ENCODE peak calls at places on chromosomes 2 and 18, in eight cellular contexts. One of them, this sample, is unnamed.

GRCh38 chr2:51597086-51597485 is 565.2 kb upstream of the NRXN1 start:
- DNase-seq in epithelial cell of esophagus: no peak
- DNase-seq in right atrium auricular region: no peak
- DNase-seq in cardiac fibroblast: no peak
- DNase-seq in pancreas: no peak
- DNase-seq in lower lobe of right lung: no peak
- DNase-seq in astrocyte of the spinal cord: no peak
- DNase-seq in uterus: no peak
- DNase-seq in this sample: no peak

GRCh38 chr2:36812196-36812595 is 115.7 kb downstream of the VIT start:
- DNase-seq in right atrium auricular region: no peak
- DNase-seq in astrocyte of the spinal cord: no peak
- DNase-seq in cardiac fibroblast: no peak
- DNase-seq in pancreas: no peak
- DNase-seq in epithelial cell of esophagus: no peak
- DNase-seq in uterus: no peak
- DNase-seq in lower lobe of right lung: no peak
- DNase-seq in this sample: no peak

GRCh38 chr2:133839677-133840076 is 271.4 kb upstream of the NCKAP5 start:
- DNase-seq in astrocyte of the spinal cord: no peak
- DNase-seq in cardiac fibroblast: no peak
- DNase-seq in epithelial cell of esophagus: no peak
- DNase-seq in uterus: no peak
- DNase-seq in right atrium auricular region: no peak
- DNase-seq in pancreas: no peak
- DNase-seq in lower lobe of right lung: no peak
- DNase-seq in this sample: no peak

GRCh38 chr2:217777906-217778305 is 224.9 kb downstream of the TNS1 start:
- DNase-seq in right atrium auricular region: no peak
- DNase-seq in pancreas: no peak
- DNase-seq in astrocyte of the spinal cord: no peak
- DNase-seq in lower lobe of right lung: no peak
- DNase-seq in epithelial cell of esophagus: no peak
- DNase-seq in uterus: no peak
- DNase-seq in cardiac fibroblast: no peak
- DNase-seq in this sample: no peak

GRCh38 chr2:232480201-232481190 is 7.1 kb downstream of the ECEL1 start:
- DNase-seq in astrocyte of the spinal cord: no peak
- DNase-seq in epithelial cell of esophagus: no peak
- DNase-seq in right atrium auricular region: no peak
- DNase-seq in uterus: no peak
- DNase-seq in pancreas: peak
- DNase-seq in cardiac fibroblast: no peak
- DNase-seq in lower lobe of right lung: peak
- DNase-seq in this sample: no peak

GRCh38 chr2:31317387-31317786 is 83.4 kb downstream of the EHD3 start:
- DNase-seq in epithelial cell of esophagus: no peak
- DNase-seq in right atrium auricular region: no peak
- DNase-seq in astrocyte of the spinal cord: no peak
- DNase-seq in uterus: no peak
- DNase-seq in lower lobe of right lung: no peak
- DNase-seq in cardiac fibroblast: no peak
- DNase-seq in pancreas: no peak
- DNase-seq in this sample: no peak

GRCh38 chr2:236176417-236176816 is 8.2 kb upstream of the GBX2 start:
- DNase-seq in lower lobe of right lung: no peak
- DNase-seq in uterus: no peak
- DNase-seq in epithelial cell of esophagus: peak
- DNase-seq in cardiac fibroblast: peak
- DNase-seq in astrocyte of the spinal cord: no peak
- DNase-seq in pancreas: no peak
- DNase-seq in right atrium auricular region: no peak
- DNase-seq in this sample: no peak

GRCh38 chr2:209253544-209253943 is 170.3 kb upstream of the MAP2 start:
- DNase-seq in epithelial cell of esophagus: no peak
- DNase-seq in right atrium auricular region: no peak
- DNase-seq in astrocyte of the spinal cord: no peak
- DNase-seq in cardiac fibroblast: no peak
- DNase-seq in uterus: no peak
- DNase-seq in pancreas: no peak
- DNase-seq in lower lobe of right lung: no peak
- DNase-seq in this sample: no peak

GRCh38 chr2:233143700-233144331 is 83.7 kb downstream of the INPP5D start:
- DNase-seq in pancreas: no peak
- DNase-seq in astrocyte of the spinal cord: no peak
- DNase-seq in uterus: no peak
- DNase-seq in epithelial cell of esophagus: no peak
- DNase-seq in lower lobe of right lung: no peak
- DNase-seq in right atrium auricular region: no peak
- DNase-seq in cardiac fibroblast: no peak
- DNase-seq in this sample: no peak

GRCh38 chr2:74559912-74560311 is 5.4 kb downstream of the DOK1 start:
- DNase-seq in cardiac fibroblast: no peak
- DNase-seq in lower lobe of right lung: no peak
- DNase-seq in astrocyte of the spinal cord: no peak
- DNase-seq in pancreas: no peak
- DNase-seq in uterus: no peak
- DNase-seq in right atrium auricular region: no peak
- DNase-seq in epithelial cell of esophagus: no peak
- DNase-seq in this sample: no peak

GRCh38 chr2:62291052-62291451 is 95.1 kb downstream of the B3GNT2 start:
- DNase-seq in pancreas: no peak
- DNase-seq in astrocyte of the spinal cord: no peak
- DNase-seq in cardiac fibroblast: no peak
- DNase-seq in epithelial cell of esophagus: no peak
- DNase-seq in right atrium auricular region: no peak
- DNase-seq in lower lobe of right lung: no peak
- DNase-seq in uterus: no peak
- DNase-seq in this sample: no peak

GRCh38 chr2:18001671-18002070 is 123.2 kb downstream of the KCNS3 start:
- DNase-seq in right atrium auricular region: no peak
- DNase-seq in epithelial cell of esophagus: no peak
- DNase-seq in pancreas: no peak
- DNase-seq in cardiac fibroblast: no peak
- DNase-seq in astrocyte of the spinal cord: no peak
- DNase-seq in lower lobe of right lung: no peak
- DNase-seq in uterus: no peak
- DNase-seq in this sample: no peak

GRCh38 chr2:23146011-23146410 is 239.0 kb upstream of the KLHL29 start:
- DNase-seq in epithelial cell of esophagus: no peak
- DNase-seq in cardiac fibroblast: no peak
- DNase-seq in lower lobe of right lung: no peak
- DNase-seq in pancreas: no peak
- DNase-seq in right atrium auricular region: no peak
- DNase-seq in astrocyte of the spinal cord: no peak
- DNase-seq in uterus: no peak
- DNase-seq in this sample: no peak

GRCh38 chr2:62030902-62031301 is 125.4 kb downstream of the COMMD1 start:
- DNase-seq in astrocyte of the spinal cord: no peak
- DNase-seq in uterus: no peak
- DNase-seq in epithelial cell of esophagus: no peak
- DNase-seq in pancreas: no peak
- DNase-seq in lower lobe of right lung: no peak
- DNase-seq in cardiac fibroblast: no peak
- DNase-seq in right atrium auricular region: no peak
- DNase-seq in this sample: no peak

GRCh38 chr2:226213717-226214116 is 585.9 kb downstream of the IRS1 start:
- DNase-seq in astrocyte of the spinal cord: peak
- DNase-seq in right atrium auricular region: no peak
- DNase-seq in epithelial cell of esophagus: peak
- DNase-seq in cardiac fibroblast: peak
- DNase-seq in lower lobe of right lung: no peak
- DNase-seq in uterus: no peak
- DNase-seq in pancreas: no peak
- DNase-seq in this sample: no peak

GRCh38 chr2:218427741-218428140 is 8.8 kb downstream of the VIL1 start:
- DNase-seq in pancreas: no peak
- DNase-seq in astrocyte of the spinal cord: no peak
- DNase-seq in cardiac fibroblast: no peak
- DNase-seq in lower lobe of right lung: peak
- DNase-seq in epithelial cell of esophagus: no peak
- DNase-seq in right atrium auricular region: no peak
- DNase-seq in uterus: no peak
- DNase-seq in this sample: no peak

GRCh38 chr18:56258178-56258577 is 380.2 kb downstream of the TXNL1 start:
- DNase-seq in lower lobe of right lung: no peak
- DNase-seq in pancreas: no peak
- DNase-seq in cardiac fibroblast: peak
- DNase-seq in right atrium auricular region: no peak
- DNase-seq in uterus: no peak
- DNase-seq in epithelial cell of esophagus: no peak
- DNase-seq in astrocyte of the spinal cord: no peak
- DNase-seq in this sample: no peak

GRCh38 chr2:42928692-42929576 is 136.6 kb upstream of the HAAO start:
- DNase-seq in lower lobe of right lung: no peak
- DNase-seq in pancreas: no peak
- DNase-seq in cardiac fibroblast: peak
- DNase-seq in epithelial cell of esophagus: peak
- DNase-seq in right atrium auricular region: no peak
- DNase-seq in astrocyte of the spinal cord: no peak
- DNase-seq in uterus: no peak
- DNase-seq in this sample: no peak
- TF ChIP-seq CTCF in lower lobe of right lung: peak
- TF ChIP-seq CTCF in pancreas: no peak
- TF ChIP-seq CTCF in cardiac fibroblast: peak
- TF ChIP-seq CTCF in epithelial cell of esophagus: peak
- TF ChIP-seq CTCF in right atrium auricular region: peak
- TF ChIP-seq CTCF in astrocyte of the spinal cord: peak
- TF ChIP-seq CTCF in uterus: peak
- TF ChIP-seq CTCF in this sample: no peak

DNA sequence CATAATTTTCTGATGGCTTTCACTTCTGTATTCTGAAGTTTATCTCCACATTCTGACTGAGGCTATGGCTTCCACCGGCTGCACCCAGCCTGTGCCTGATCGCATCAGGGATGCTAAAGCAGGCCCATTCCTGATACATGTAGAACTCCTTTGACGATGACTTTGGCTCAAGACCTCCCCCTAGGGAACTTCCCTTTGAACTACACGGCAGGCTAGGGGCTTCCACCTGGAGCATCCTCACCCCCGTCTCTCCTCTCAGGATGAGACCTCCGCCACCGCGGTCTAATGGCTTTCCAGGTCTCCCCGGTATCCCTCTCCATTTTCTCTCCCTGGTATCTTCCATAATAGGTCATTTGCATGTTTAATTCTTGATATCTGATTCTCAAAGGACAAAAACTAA is 214.9 kb upstream of the CHST9 start:
- DNase-seq in cardiac fibroblast: no peak
- DNase-seq in uterus: no peak
- DNase-seq in lower lobe of right lung: no peak
- DNase-seq in right atrium auricular region: no peak
- DNase-seq in astrocyte of the spinal cord: no peak
- DNase-seq in pancreas: no peak
- DNase-seq in epithelial cell of esophagus: no peak
- DNase-seq in this sample: no peak
- TF ChIP-seq CTCF in cardiac fibroblast: no peak
- TF ChIP-seq CTCF in uterus: no peak
- TF ChIP-seq CTCF in lower lobe of right lung: no peak
- TF ChIP-seq CTCF in right atrium auricular region: no peak
- TF ChIP-seq CTCF in astrocyte of the spinal cord: peak
- TF ChIP-seq CTCF in pancreas: no peak
- TF ChIP-seq CTCF in epithelial cell of esophagus: peak
- TF ChIP-seq CTCF in this sample: no peak

GRCh38 chr2:43484323-43484930 is 111.4 kb downstream of the THADA start:
- DNase-seq in uterus: no peak
- DNase-seq in lower lobe of right lung: no peak
- DNase-seq in epithelial cell of esophagus: peak
- DNase-seq in right atrium auricular region: no peak
- DNase-seq in astrocyte of the spinal cord: peak
- DNase-seq in cardiac fibroblast: peak
- DNase-seq in pancreas: no peak
- DNase-seq in this sample: no peak
- TF ChIP-seq CTCF in uterus: peak
- TF ChIP-seq CTCF in lower lobe of right lung: peak
- TF ChIP-seq CTCF in epithelial cell of esophagus: peak
- TF ChIP-seq CTCF in right atrium auricular region: peak
- TF ChIP-seq CTCF in astrocyte of the spinal cord: peak
- TF ChIP-seq CTCF in cardiac fibroblast: peak
- TF ChIP-seq CTCF in pancreas: peak
- TF ChIP-seq CTCF in this sample: peak

DNA sequence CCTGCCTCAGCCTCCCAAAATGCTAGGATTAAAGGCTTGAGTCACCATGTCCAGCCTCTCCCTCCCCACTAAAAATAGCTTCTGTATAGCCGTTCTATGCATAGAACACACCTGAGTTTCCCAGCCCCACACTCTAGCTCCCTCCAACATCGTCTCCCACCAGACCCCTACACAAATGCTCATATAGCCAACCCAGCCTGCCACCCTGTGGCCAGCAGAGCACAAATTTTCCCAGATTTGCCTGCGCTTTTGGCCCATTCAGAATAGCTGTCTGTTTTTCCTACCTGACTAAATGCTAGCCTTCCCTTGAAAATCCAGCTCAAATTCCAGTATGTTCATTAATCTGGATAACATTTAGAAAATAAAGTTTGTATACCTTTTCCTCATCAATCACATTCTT is 22.8 kb downstream of the TRABD2A start:
- DNase-seq in right atrium auricular region: no peak
- DNase-seq in pancreas: no peak
- DNase-seq in astrocyte of the spinal cord: no peak
- DNase-seq in epithelial cell of esophagus: no peak
- DNase-seq in uterus: no peak
- DNase-seq in cardiac fibroblast: no peak
- DNase-seq in lower lobe of right lung: no peak
- DNase-seq in this sample: no peak
- TF ChIP-seq CTCF in right atrium auricular region: no peak
- TF ChIP-seq CTCF in pancreas: no peak
- TF ChIP-seq CTCF in astrocyte of the spinal cord: peak
- TF ChIP-seq CTCF in epithelial cell of esophagus: no peak
- TF ChIP-seq CTCF in uterus: no peak
- TF ChIP-seq CTCF in cardiac fibroblast: no peak
- TF ChIP-seq CTCF in lower lobe of right lung: no peak
- TF ChIP-seq CTCF in this sample: no peak